ENCODE peak calls at places on chromosome 18, in eight cellular contexts. One of them, this sample, is unnamed.

GRCh38 chr18:6414723-6415362 is at the start of gene L3MBTL4:
- DNase-seq in activated CD4-positive, alpha-beta T cell treated with anti-CD3 and anti-CD28 coated beads for 4 hours: no peak
- DNase-seq in HCEC 1CT: no peak
- DNase-seq in GM20000: peak; percentile 82
- DNase-seq in uterus: peak; percentile 35
- DNase-seq in cerebellum: no peak
- DNase-seq in OCI-M1: no peak
- DNase-seq in GM23248: peak; percentile 6
- DNase-seq in this sample: peak; percentile 69

GRCh38 chr18:41906528-41907256 is 48.3 kb upstream of the PIK3C3 start:
- DNase-seq in activated CD4-positive, alpha-beta T cell treated with anti-CD3 and anti-CD28 coated beads for 4 hours: no peak
- DNase-seq in HCEC 1CT: peak; percentile 44
- DNase-seq in GM20000: peak; percentile 49
- DNase-seq in uterus: no peak
- DNase-seq in cerebellum: peak; percentile 35
- DNase-seq in OCI-M1: peak; percentile 70
- DNase-seq in GM23248: peak; percentile 54
- DNase-seq in this sample: no peak

GRCh38 chr18:59954746-59955145 is 55.0 kb downstream of the PMAIP1 start:
- DNase-seq in activated CD4-positive, alpha-beta T cell treated with anti-CD3 and anti-CD28 coated beads for 4 hours: no peak
- DNase-seq in HCEC 1CT: peak; percentile 61
- DNase-seq in GM20000: no peak
- DNase-seq in uterus: no peak
- DNase-seq in cerebellum: no peak
- DNase-seq in OCI-M1: no peak
- DNase-seq in GM23248: peak; percentile 52
- DNase-seq in this sample: no peak

GRCh38 chr18:33802955-33803354 is 224.9 kb downstream of the ASXL3 start:
- DNase-seq in activated CD4-positive, alpha-beta T cell treated with anti-CD3 and anti-CD28 coated beads for 4 hours: no peak
- DNase-seq in HCEC 1CT: no peak
- DNase-seq in GM20000: no peak
- DNase-seq in uterus: no peak
- DNase-seq in cerebellum: no peak
- DNase-seq in OCI-M1: no peak
- DNase-seq in GM23248: no peak
- DNase-seq in this sample: no peak

GRCh38 chr18:8107426-8107825 is 501.8 kb upstream of the RAB12 start:
- DNase-seq in activated CD4-positive, alpha-beta T cell treated with anti-CD3 and anti-CD28 coated beads for 4 hours: no peak
- DNase-seq in HCEC 1CT: no peak
- DNase-seq in GM20000: no peak
- DNase-seq in uterus: no peak
- DNase-seq in cerebellum: no peak
- DNase-seq in OCI-M1: no peak
- DNase-seq in GM23248: no peak
- DNase-seq in this sample: no peak

GRCh38 chr18:57950542-57950941 is 93.5 kb upstream of the NEDD4L start:
- DNase-seq in activated CD4-positive, alpha-beta T cell treated with anti-CD3 and anti-CD28 coated beads for 4 hours: no peak
- DNase-seq in HCEC 1CT: peak; percentile 68
- DNase-seq in GM20000: no peak
- DNase-seq in uterus: no peak
- DNase-seq in cerebellum: no peak
- DNase-seq in OCI-M1: no peak
- DNase-seq in GM23248: no peak
- DNase-seq in this sample: no peak

GRCh38 chr18:22542400-22542835 is 124.7 kb upstream of the CTAGE1 start:
- DNase-seq in activated CD4-positive, alpha-beta T cell treated with anti-CD3 and anti-CD28 coated beads for 4 hours: no peak
- DNase-seq in HCEC 1CT: peak; percentile 57
- DNase-seq in GM20000: no peak
- DNase-seq in uterus: peak; percentile 39
- DNase-seq in cerebellum: no peak
- DNase-seq in OCI-M1: no peak
- DNase-seq in GM23248: peak; percentile 79
- DNase-seq in this sample: peak; percentile 81

GRCh38 chr18:32056613-32057358 is 34.9 kb upstream of the RNF138 start:
- DNase-seq in activated CD4-positive, alpha-beta T cell treated with anti-CD3 and anti-CD28 coated beads for 4 hours: no peak
- DNase-seq in HCEC 1CT: no peak
- DNase-seq in GM20000: no peak
- DNase-seq in uterus: no peak
- DNase-seq in cerebellum: no peak
- DNase-seq in OCI-M1: no peak
- DNase-seq in GM23248: no peak
- DNase-seq in this sample: no peak

GRCh38 chr18:74623047-74623816 is 25.6 kb downstream of the ZNF407 start:
- DNase-seq in activated CD4-positive, alpha-beta T cell treated with anti-CD3 and anti-CD28 coated beads for 4 hours: peak; percentile 27
- DNase-seq in HCEC 1CT: no peak
- DNase-seq in GM20000: no peak
- DNase-seq in uterus: no peak
- DNase-seq in cerebellum: no peak
- DNase-seq in OCI-M1: peak; percentile 16
- DNase-seq in GM23248: peak; percentile 56
- DNase-seq in this sample: no peak

GRCh38 chr18:54531402-54532065 is 59.5 kb upstream of the DYNAP start:
- DNase-seq in activated CD4-positive, alpha-beta T cell treated with anti-CD3 and anti-CD28 coated beads for 4 hours: no peak
- DNase-seq in HCEC 1CT: no peak
- DNase-seq in GM20000: no peak
- DNase-seq in uterus: no peak
- DNase-seq in cerebellum: no peak
- DNase-seq in OCI-M1: no peak
- DNase-seq in GM23248: no peak
- DNase-seq in this sample: no peak

GRCh38 chr18:56598422-56598821 is 40.0 kb downstream of the TXNL1 start:
- DNase-seq in activated CD4-positive, alpha-beta T cell treated with anti-CD3 and anti-CD28 coated beads for 4 hours: no peak
- DNase-seq in HCEC 1CT: no peak
- DNase-seq in GM20000: no peak
- DNase-seq in uterus: no peak
- DNase-seq in cerebellum: no peak
- DNase-seq in OCI-M1: no peak
- DNase-seq in GM23248: no peak
- DNase-seq in this sample: no peak

GRCh38 chr18:49584431-49584830 is 22.6 kb downstream of the LIPG start:
- DNase-seq in activated CD4-positive, alpha-beta T cell treated with anti-CD3 and anti-CD28 coated beads for 4 hours: no peak
- DNase-seq in HCEC 1CT: no peak
- DNase-seq in GM20000: no peak
- DNase-seq in uterus: no peak
- DNase-seq in cerebellum: no peak
- DNase-seq in OCI-M1: no peak
- DNase-seq in GM23248: peak; percentile 69
- DNase-seq in this sample: no peak

GRCh38 chr18:71850602-71851001 is 693.5 kb downstream of the CBLN2 start:
- DNase-seq in activated CD4-positive, alpha-beta T cell treated with anti-CD3 and anti-CD28 coated beads for 4 hours: no peak
- DNase-seq in HCEC 1CT: no peak
- DNase-seq in GM20000: no peak
- DNase-seq in uterus: no peak
- DNase-seq in cerebellum: no peak
- DNase-seq in OCI-M1: no peak
- DNase-seq in GM23248: no peak
- DNase-seq in this sample: no peak

GRCh38 chr18:76437011-76437410 is 58.0 kb downstream of the ZNF516 start:
- DNase-seq in activated CD4-positive, alpha-beta T cell treated with anti-CD3 and anti-CD28 coated beads for 4 hours: no peak
- DNase-seq in HCEC 1CT: no peak
- DNase-seq in GM20000: no peak
- DNase-seq in uterus: no peak
- DNase-seq in cerebellum: no peak
- DNase-seq in OCI-M1: no peak
- DNase-seq in GM23248: no peak
- DNase-seq in this sample: no peak

GRCh38 chr18:3151379-3152264 is 68.1 kb downstream of the MYOM1 start:
- DNase-seq in activated CD4-positive, alpha-beta T cell treated with anti-CD3 and anti-CD28 coated beads for 4 hours: no peak
- DNase-seq in HCEC 1CT: peak; percentile 23
- DNase-seq in GM20000: peak; percentile 60
- DNase-seq in uterus: no peak
- DNase-seq in cerebellum: peak; percentile 41
- DNase-seq in OCI-M1: peak; percentile 75
- DNase-seq in GM23248: peak; percentile 62
- DNase-seq in this sample: peak; percentile 8

GRCh38 chr18:55289775-55290174 is 298.2 kb downstream of the TCF4 start:
- DNase-seq in activated CD4-positive, alpha-beta T cell treated with anti-CD3 and anti-CD28 coated beads for 4 hours: no peak
- DNase-seq in HCEC 1CT: no peak
- DNase-seq in GM20000: no peak
- DNase-seq in uterus: no peak
- DNase-seq in cerebellum: no peak
- DNase-seq in OCI-M1: no peak
- DNase-seq in GM23248: no peak
- DNase-seq in this sample: no peak

GRCh38 chr18:59556265-59556664 is 141.0 kb downstream of the CCBE1 start:
- DNase-seq in activated CD4-positive, alpha-beta T cell treated with anti-CD3 and anti-CD28 coated beads for 4 hours: no peak
- DNase-seq in HCEC 1CT: peak; percentile 76
- DNase-seq in GM20000: no peak
- DNase-seq in uterus: no peak
- DNase-seq in cerebellum: no peak
- DNase-seq in OCI-M1: no peak
- DNase-seq in GM23248: peak; percentile 78
- DNase-seq in this sample: peak; percentile 67

GRCh38 chr18:8765692-8766463 is 60.5 kb downstream of the MTCL1 start:
- DNase-seq in activated CD4-positive, alpha-beta T cell treated with anti-CD3 and anti-CD28 coated beads for 4 hours: no peak
- DNase-seq in HCEC 1CT: no peak
- DNase-seq in GM20000: no peak
- DNase-seq in uterus: no peak
- DNase-seq in cerebellum: no peak
- DNase-seq in OCI-M1: no peak
- DNase-seq in GM23248: peak; percentile 86
- DNase-seq in this sample: no peak

GRCh38 chr18:63783394-63783793 is 8.2 kb downstream of the SERPINB7 start:
- DNase-seq in activated CD4-positive, alpha-beta T cell treated with anti-CD3 and anti-CD28 coated beads for 4 hours: no peak
- DNase-seq in HCEC 1CT: no peak
- DNase-seq in GM20000: no peak
- DNase-seq in uterus: no peak
- DNase-seq in cerebellum: no peak
- DNase-seq in OCI-M1: peak; percentile 20
- DNase-seq in GM23248: no peak
- DNase-seq in this sample: no peak

GRCh38 chr18:63823516-63824219 is 48.5 kb downstream of the SERPINB7 start:
- DNase-seq in activated CD4-positive, alpha-beta T cell treated with anti-CD3 and anti-CD28 coated beads for 4 hours: peak; percentile 6
- DNase-seq in HCEC 1CT: peak; percentile 69
- DNase-seq in GM20000: peak; percentile 23
- DNase-seq in uterus: no peak
- DNase-seq in cerebellum: no peak
- DNase-seq in OCI-M1: peak; percentile 17
- DNase-seq in GM23248: peak; percentile 9
- DNase-seq in this sample: peak; percentile 19

GRCh38 chr18:21914739-21915319 is 174.2 kb downstream of the MIB1 start:
- DNase-seq in activated CD4-positive, alpha-beta T cell treated with anti-CD3 and anti-CD28 coated beads for 4 hours: no peak
- DNase-seq in HCEC 1CT: peak; percentile 56
- DNase-seq in GM20000: no peak
- DNase-seq in uterus: no peak
- DNase-seq in cerebellum: no peak
- DNase-seq in OCI-M1: peak; percentile 74
- DNase-seq in GM23248: peak; percentile 70
- DNase-seq in this sample: peak; percentile 55

GRCh38 chr18:9333441-9334350 is 877 bp upstream of the TWSG1 start:
- DNase-seq in activated CD4-positive, alpha-beta T cell treated with anti-CD3 and anti-CD28 coated beads for 4 hours: no peak
- DNase-seq in HCEC 1CT: no peak
- DNase-seq in GM20000: no peak
- DNase-seq in uterus: peak; percentile 15
- DNase-seq in cerebellum: no peak
- DNase-seq in OCI-M1: no peak
- DNase-seq in GM23248: peak; percentile 79
- DNase-seq in this sample: no peak

GRCh38 chr18:55522011-55522410 is 66.0 kb downstream of the TCF4 start:
- DNase-seq in activated CD4-positive, alpha-beta T cell treated with anti-CD3 and anti-CD28 coated beads for 4 hours: no peak
- DNase-seq in HCEC 1CT: peak; percentile 26
- DNase-seq in GM20000: peak; percentile 37
- DNase-seq in uterus: no peak
- DNase-seq in cerebellum: no peak
- DNase-seq in OCI-M1: peak; percentile 90
- DNase-seq in GM23248: no peak
- DNase-seq in this sample: peak; percentile 9

GRCh38 chr18:62522178-62522509 is 681 bp upstream of the ZCCHC2 start:
- DNase-seq in activated CD4-positive, alpha-beta T cell treated with anti-CD3 and anti-CD28 coated beads for 4 hours: no peak
- DNase-seq in HCEC 1CT: no peak
- DNase-seq in GM20000: no peak
- DNase-seq in uterus: no peak
- DNase-seq in cerebellum: no peak
- DNase-seq in OCI-M1: no peak
- DNase-seq in GM23248: no peak
- DNase-seq in this sample: no peak

GRCh38 chr18:27143580-27144287 is 41.4 kb downstream of the CHST9 start:
- DNase-seq in activated CD4-positive, alpha-beta T cell treated with anti-CD3 and anti-CD28 coated beads for 4 hours: no peak
- DNase-seq in HCEC 1CT: no peak
- DNase-seq in GM20000: no peak
- DNase-seq in uterus: no peak
- DNase-seq in cerebellum: no peak
- DNase-seq in OCI-M1: no peak
- DNase-seq in GM23248: no peak
- DNase-seq in this sample: peak; percentile 66

GRCh38 chr18:21991081-21991534 is 178.3 kb upstream of the GATA6 start:
- DNase-seq in activated CD4-positive, alpha-beta T cell treated with anti-CD3 and anti-CD28 coated beads for 4 hours: no peak
- DNase-seq in HCEC 1CT: no peak
- DNase-seq in GM20000: no peak
- DNase-seq in uterus: no peak
- DNase-seq in cerebellum: no peak
- DNase-seq in OCI-M1: no peak
- DNase-seq in GM23248: no peak
- DNase-seq in this sample: no peak

GRCh38 chr18:49227456-49227855 is 233.0 kb downstream of the DYM start:
- DNase-seq in activated CD4-positive, alpha-beta T cell treated with anti-CD3 and anti-CD28 coated beads for 4 hours: peak; percentile 20
- DNase-seq in HCEC 1CT: no peak
- DNase-seq in GM20000: no peak
- DNase-seq in uterus: no peak
- DNase-seq in cerebellum: no peak
- DNase-seq in OCI-M1: no peak
- DNase-seq in GM23248: peak; percentile 32
- DNase-seq in this sample: no peak

GRCh38 chr18:61554117-61554776 is 221.0 kb downstream of the CDH20 start:
- DNase-seq in activated CD4-positive, alpha-beta T cell treated with anti-CD3 and anti-CD28 coated beads for 4 hours: no peak
- DNase-seq in HCEC 1CT: no peak
- DNase-seq in GM20000: no peak
- DNase-seq in uterus: no peak
- DNase-seq in cerebellum: no peak
- DNase-seq in OCI-M1: no peak
- DNase-seq in GM23248: no peak
- DNase-seq in this sample: no peak

GRCh38 chr18:52326001-52326400 is 14.0 kb upstream of the DCC start:
- DNase-seq in activated CD4-positive, alpha-beta T cell treated with anti-CD3 and anti-CD28 coated beads for 4 hours: no peak
- DNase-seq in HCEC 1CT: no peak
- DNase-seq in GM20000: no peak
- DNase-seq in uterus: no peak
- DNase-seq in cerebellum: no peak
- DNase-seq in OCI-M1: no peak
- DNase-seq in GM23248: no peak
- DNase-seq in this sample: no peak

GRCh38 chr18:32552421-32553030 is 81.8 kb upstream of the GAREM1 start:
- DNase-seq in activated CD4-positive, alpha-beta T cell treated with anti-CD3 and anti-CD28 coated beads for 4 hours: peak; percentile 62
- DNase-seq in HCEC 1CT: peak; percentile 49
- DNase-seq in GM20000: peak; percentile 68
- DNase-seq in uterus: peak; percentile 28
- DNase-seq in cerebellum: peak; percentile 53
- DNase-seq in OCI-M1: peak; percentile 77
- DNase-seq in GM23248: peak; percentile 72
- DNase-seq in this sample: peak; percentile 66

GRCh38 chr18:51266736-51267135 is 69.3 kb upstream of the MEX3C start:
- DNase-seq in activated CD4-positive, alpha-beta T cell treated with anti-CD3 and anti-CD28 coated beads for 4 hours: no peak
- DNase-seq in HCEC 1CT: no peak
- DNase-seq in GM20000: no peak
- DNase-seq in uterus: no peak
- DNase-seq in cerebellum: no peak
- DNase-seq in OCI-M1: peak; percentile 19
- DNase-seq in GM23248: peak; percentile 18
- DNase-seq in this sample: no peak

GRCh38 chr18:76451475-76452331 is 43.3 kb downstream of the ZNF516 start:
- DNase-seq in activated CD4-positive, alpha-beta T cell treated with anti-CD3 and anti-CD28 coated beads for 4 hours: no peak
- DNase-seq in HCEC 1CT: no peak
- DNase-seq in GM20000: no peak
- DNase-seq in uterus: no peak
- DNase-seq in cerebellum: no peak
- DNase-seq in OCI-M1: no peak
- DNase-seq in GM23248: peak; percentile 66
- DNase-seq in this sample: peak; percentile 19

GRCh38 chr18:78151234-78151633 is 828.4 kb upstream of the SALL3 start:
- DNase-seq in activated CD4-positive, alpha-beta T cell treated with anti-CD3 and anti-CD28 coated beads for 4 hours: no peak
- DNase-seq in HCEC 1CT: no peak
- DNase-seq in GM20000: no peak
- DNase-seq in uterus: no peak
- DNase-seq in cerebellum: no peak
- DNase-seq in OCI-M1: no peak
- DNase-seq in GM23248: no peak
- DNase-seq in this sample: no peak

GRCh38 chr18:47964086-47964485 is 33.6 kb upstream of the SMAD2 start:
- DNase-seq in activated CD4-positive, alpha-beta T cell treated with anti-CD3 and anti-CD28 coated beads for 4 hours: no peak
- DNase-seq in HCEC 1CT: no peak
- DNase-seq in GM20000: no peak
- DNase-seq in uterus: no peak
- DNase-seq in cerebellum: no peak
- DNase-seq in OCI-M1: no peak
- DNase-seq in GM23248: no peak
- DNase-seq in this sample: no peak

This sample was measured in adrenal gland.